ENCODE peak calls at places on chromosome X, in nine cellular contexts. J is brain microvascular endothelial cell, K is IMR-90, E is cardiac muscle cell, T is fibroblast of lung, S is suprapubic skin, D is Peyer's patch, W is endodermal cell, X is HCT116. Z is an unnamed sample.
A peak's percentile ranks its signal among the peaks of the same experiment; 100 is the strongest.

GRCh38 chrX:118627084-118627758 is 100.2 kb upstream of the IL13RA1 start:
- DNase-seq in T (no peak), S (no peak), D (no peak), X (no peak), E (no peak), W (no peak), J (no peak), K (no peak), Z (peak; percentile 6)

GRCh38 chrX:33831211-33831610 is 300.9 kb downstream of the FAM47A start:
- DNase-seq in J (no peak), S (no peak), E (no peak), T (no peak), W (no peak), K (no peak), D (no peak), X (no peak), Z (no peak)

GRCh38 chrX:27675493-27675892 is 85.3 kb downstream of the DCAF8L2 start:
- DNase-seq in T (peak; percentile 21), E (peak; percentile 72), X (no peak), J (peak; percentile 16), K (peak; percentile 16), D (no peak), S (no peak), W (no peak), Z (no peak)

GRCh38 chrX:21932277-21932996 is 8.1 kb upstream of the SMS start:
- DNase-seq in T (peak; percentile 94), X (no peak), S (no peak), D (no peak), W (peak; percentile 22), J (peak; percentile 78), E (peak; percentile 87), K (peak; percentile 97), Z (peak; percentile 53)

GRCh38 chrX:19728915-19729314 is 158.5 kb downstream of the SH3KBP1 start:
- DNase-seq in E (peak; percentile 32), X (no peak), J (peak; percentile 34), K (no peak), W (no peak), D (no peak), T (no peak), S (no peak), Z (peak; percentile 51)

GRCh38 chrX:150456466-150456865 is 93.3 kb downstream of the MAMLD1 start:
- DNase-seq in T (no peak), D (no peak), S (no peak), K (no peak), J (no peak), E (no peak), W (no peak), X (no peak), Z (no peak)

GRCh38 chrX:15274946-15275345 is 5.1 kb upstream of the ASB9 start:
- DNase-seq in X (no peak), K (no peak), E (no peak), J (no peak), D (no peak), S (no peak), W (no peak), T (no peak), Z (no peak)

GRCh38 chrX:15301924-15302323 is 13.5 kb downstream of the ASB11 start:
- DNase-seq in W (peak; percentile 46), D (no peak), E (peak; percentile 36), J (no peak), K (peak; percentile 41), S (no peak), T (peak; percentile 46), X (no peak), Z (peak; percentile 18)

GRCh38 chrX:130170752-130171445 is 863 bp upstream of the RAB33A start:
- DNase-seq in X (no peak), E (no peak), S (no peak), J (peak; percentile 20), D (peak; percentile 75), W (peak; percentile 85), K (no peak), T (no peak), Z (peak; percentile 80)

GRCh38 chrX:10992110-10992509 is 119.0 kb upstream of the HCCS start:
- DNase-seq in X (no peak), J (no peak), S (no peak), D (no peak), T (no peak), W (no peak), E (no peak), K (no peak), Z (no peak)

GRCh38 chrX:85244411-85245210 is 820 bp downstream of the ZNF711 start:
- DNase-seq in K (peak; percentile 7), T (peak; percentile 23), S (no peak), D (no peak), W (peak; percentile 55), J (no peak), E (peak; percentile 24), X (no peak), Z (no peak)

GRCh38 chrX:150478496-150479492 is 89.6 kb upstream of the MTM1 start:
- DNase-seq in S (no peak), W (no peak), D (no peak), K (no peak), J (no peak), E (no peak), X (no peak), T (no peak), Z (peak; percentile 12)

GRCh38 chrX:18616688-18617087 is 55.2 kb downstream of the RS1 start:
- DNase-seq in T (no peak), K (no peak), J (no peak), X (no peak), E (no peak), W (no peak), D (no peak), S (no peak), Z (no peak)

GRCh38 chrX:94515009-94515408 is 841.0 kb downstream of the FAM133A start:
- DNase-seq in K (no peak), T (no peak), D (no peak), X (no peak), E (no peak), S (no peak), W (no peak), J (no peak), Z (no peak)

GRCh38 chrX:48919360-48919821 is 567 bp upstream of the PIM2 start:
- DNase-seq in E (no peak), J (no peak), W (peak; percentile 83), X (no peak), K (no peak), D (no peak), T (no peak), S (no peak), Z (peak; percentile 44)

GRCh38 chrX:41036668-41037326 is 48.4 kb upstream of the USP9X start:
- DNase-seq in X (no peak), T (no peak), J (no peak), S (no peak), W (no peak), D (no peak), E (no peak), K (no peak), Z (no peak)
- H3K4me3 ChIP-seq in X (no peak overlapping the region), T (no peak overlapping the region), J (no peak overlapping the region), S (no peak overlapping the region), W (no peak overlapping the region), D (no peak overlapping the region), E (no peak overlapping the region), K (no peak overlapping the region), Z (no peak overlapping the region)

GRCh38 chrX:119753639-119754257 is 4.6 kb upstream of the SOWAHD start:
- DNase-seq in W (peak; percentile 61), E (peak; percentile 63), S (no peak), K (peak; percentile 24), D (no peak), J (peak; percentile 39), T (peak; percentile 40), X (peak; percentile 48), Z (peak; percentile 77)
- TF ChIP-seq CTCF in W (peak; percentile 72), E (peak; percentile 46), S (peak; percentile 21), K (peak; percentile 45), D (peak; percentile 49), J (peak; percentile 50), T (peak; percentile 26), X (peak; percentile 45), Z (peak; percentile 40)

GRCh38 chrX:12170755-12171154 is 32.5 kb downstream of the FRMPD4 start:
- DNase-seq in T (no peak), K (no peak), D (no peak), S (no peak), E (no peak), X (no peak), W (no peak), J (no peak), Z (no peak)
- H3K4me3 ChIP-seq in T (no peak overlapping the region), K (no peak overlapping the region), D (no peak overlapping the region), S (no peak overlapping the region), E (no peak overlapping the region), X (no peak overlapping the region), W (no peak overlapping the region), J (no peak overlapping the region), Z (no peak overlapping the region)

GRCh38 chrX:13791559-13791958 is 25.3 kb downstream of the GPM6B start:
- DNase-seq in D (no peak), W (no peak), S (no peak), T (no peak), J (no peak), X (no peak), E (no peak), K (no peak), Z (no peak)
- TF ChIP-seq CTCF in D (no peak), W (no peak), S (no peak), T (no peak), J (no peak), X (no peak), E (no peak), K (no peak), Z (no peak)

GRCh38 chrX:133792198-133792953 is 193.0 kb downstream of the GPC3 start:
- DNase-seq in K (peak; percentile 66), S (peak; percentile 74), T (peak; percentile 77), J (peak; percentile 48), D (peak; percentile 33), W (peak; percentile 92), E (peak; percentile 80), X (peak; percentile 59), Z (peak; percentile 65)
- H3K4me3 ChIP-seq in K (no peak overlapping the region), S (peak overlapping the region; percentile 22), T (no peak overlapping the region), J (peak overlapping the region; percentile 29), D (no peak overlapping the region), W (no peak overlapping the region), E (no peak overlapping the region), X (peak overlapping the region; percentile 23), Z (no peak overlapping the region)

GRCh38 chrX:25968920-25969319 is 169.2 kb upstream of the MAGEB18 start:
- DNase-seq in K (no peak), W (peak; percentile 88), S (no peak), J (no peak), D (no peak), X (no peak), E (peak; percentile 64), T (peak; percentile 27), Z (peak; percentile 2)
- TF ChIP-seq CTCF in K (peak; percentile 21), W (peak; percentile 76), S (no peak), J (peak; percentile 63), D (no peak), X (peak; percentile 23), E (peak; percentile 66), T (no peak), Z (peak; percentile 23)

GRCh38 chrX:40087574-40088298 is 10.0 kb downstream of the BCOR start:
- DNase-seq in D (no peak), J (no peak), E (no peak), X (no peak), W (peak; percentile 61), T (peak; percentile 55), S (no peak), K (peak; percentile 79), Z (no peak)
- H3K4me3 ChIP-seq in D (no peak overlapping the region), J (no peak overlapping the region), E (no peak overlapping the region), X (no peak overlapping the region), W (no peak overlapping the region), T (no peak overlapping the region), S (no peak overlapping the region), K (no peak overlapping the region), Z (no peak overlapping the region)